ENCODE peak calls at places on chromosomes 13 and 19, in four cellular contexts. O is H1, B is HepG2, X is SK-N-SH. J is an unnamed sample.

GRCh38 chr13:30690282-30691188 is 44.8 kb upstream of the ALOX5AP start:
- DNase-seq in B (no peak), X (no peak), O (no peak), J (peak; percentile 48)

GRCh38 chr19:38383184-38383583 is 4.7 kb downstream of the GGN start:
- DNase-seq in X (no peak), B (no peak), O (no peak), J (no peak)

GRCh38 chr19:38268539-38268938 is 4.2 kb downstream of the SPINT2 start:
- DNase-seq in O (no peak), X (no peak), B (no peak), J (no peak)

GRCh38 chr13:30978981-30979956 is 46.8 kb downstream of the TEX26 start:
- DNase-seq in O (peak; percentile 92), B (peak; percentile 16), X (peak; percentile 29), J (no peak)

GRCh38 chr19:7418575-7418974 is 69.8 kb downstream of the ARHGEF18 start:
- DNase-seq in X (no peak), O (no peak), B (no peak), J (no peak)

GRCh38 chr13:26973946-26974345 is 197.7 kb downstream of the USP12 start:
- DNase-seq in B (no peak), X (no peak), O (no peak), J (no peak)

GRCh38 chr19:47750752-47751151 is 5.4 kb downstream of the NOP53 start:
- DNase-seq in B (no peak), O (no peak), X (no peak), J (no peak)

GRCh38 chr13:41995946-41996345 is 35.0 kb upstream of the VWA8 start:
- DNase-seq in B (peak; percentile 4), O (no peak), X (no peak), J (no peak)

GRCh38 chr19:8148410-8149231 is 771 bp downstream of the FBN3 start:
- DNase-seq in O (peak; percentile 87), X (peak; percentile 62), B (no peak), J (peak; percentile 54)

GRCh38 chr13:62320129-62320724 is 904.6 kb upstream of the PCDH20 start:
- DNase-seq in B (peak; percentile 22), O (no peak), X (peak; percentile 38), J (peak; percentile 61)

GRCh38 chr19:14409157-14410053 is 9.7 kb downstream of the DDX39A start:
- DNase-seq in B (no peak), X (no peak), O (no peak), J (no peak)

GRCh38 chr13:43783820-43784219 is 3.0 kb downstream of the ENOX1 start:
- DNase-seq in O (no peak), B (no peak), X (peak; percentile 56), J (no peak)

GRCh38 chr19:14550201-14550754 is 20.9 kb downstream of the TECR start:
- DNase-seq in O (no peak), X (no peak), B (no peak), J (peak; percentile 96)

GRCh38 chr13:100131863-100132574 is 43.1 kb downstream of the PCCA start:
- DNase-seq in O (no peak), X (peak; percentile 23), B (peak; percentile 32), J (no peak)

GRCh38 chr13:21443171-21443570 is 15.9 kb downstream of the ZDHHC20 start:
- DNase-seq in B (no peak), O (no peak), X (no peak), J (no peak)

GRCh38 chr13:114023716-114024602 is 50.1 kb upstream of the C13orf46 start:
- DNase-seq in O (no peak), B (no peak), X (no peak), J (no peak)

GRCh38 chr13:59746291-59746962 is 417.3 kb downstream of the DIAPH3 start:
- DNase-seq in X (no peak), B (no peak), O (no peak), J (no peak)

GRCh38 chr13:82772802-82773201 is 1109.5 kb downstream of the SLITRK1 start:
- DNase-seq in O (no peak), B (no peak), X (no peak), J (no peak)

GRCh38 chr13:33072282-33072681 is 56.1 kb downstream of the KL start:
- DNase-seq in X (no peak), O (no peak), B (no peak), J (no peak)

GRCh38 chr19:50835785-50836542 is 2.6 kb upstream of the KLK15 start:
- DNase-seq in O (peak; percentile 95), X (peak; percentile 96), B (peak; percentile 38), J (peak; percentile 84)

GRCh38 chr19:48859711-48860572 is 8.5 kb downstream of the PLEKHA4 start:
- DNase-seq in X (peak; percentile 55), B (no peak), O (peak; percentile 63), J (peak; percentile 97)

GRCh38 chr13:113319371-113319770 is 22.3 kb downstream of the LAMP1 start:
- DNase-seq in X (no peak), O (no peak), B (no peak), J (no peak)

GRCh38 chr13:81821259-81821658 is 1480.3 kb upstream of the SPRY2 start:
- DNase-seq in O (no peak), B (no peak), X (no peak), J (no peak)

GRCh38 chr13:76903544-76904162 is 17.4 kb upstream of the KCTD12 start:
- DNase-seq in B (peak; percentile 49), X (peak; percentile 73), O (peak; percentile 75), J (peak; percentile 19)

GRCh38 chr13:66210677-66211076 is 1019.5 kb downstream of the PCDH9 start:
- DNase-seq in B (no peak), O (no peak), X (no peak), J (no peak)

GRCh38 chr13:92842145-92842544 is 384.5 kb upstream of the GPC6 start:
- DNase-seq in O (no peak), B (no peak), X (no peak), J (no peak)

GRCh38 chr13:74206061-74206561 is 71.9 kb upstream of the KLF12 start:
- DNase-seq in O (no peak), B (no peak), X (no peak), J (peak; percentile 2)

GRCh38 chr19:31271569-31271911 is 77.7 kb downstream of the TSHZ3 start:
- DNase-seq in O (no peak), X (no peak), B (no peak), J (no peak)

GRCh38 chr19:13956365-13956744 is 4.0 kb downstream of the DCAF15 start:
- DNase-seq in X (no peak), O (no peak), B (no peak), J (no peak)

GRCh38 chr13:44306401-44307192 is 67.0 kb upstream of the SERP2 start:
- DNase-seq in B (no peak), X (no peak), O (peak; percentile 57), J (no peak)

GRCh38 chr13:23579886-23580706 is 9.9 kb downstream of the TNFRSF19 start:
- DNase-seq in B (no peak), X (no peak), O (peak; percentile 63), J (no peak)

GRCh38 chr19:6682607-6683128 is 12.7 kb upstream of the TNFSF14 start:
- DNase-seq in X (no peak), B (no peak), O (no peak), J (no peak)

GRCh38 chr19:49861127-49861526 is 6.2 kb downstream of the PNKP start:
- DNase-seq in X (no peak), B (no peak), O (peak; percentile 63), J (peak; percentile 47)

GRCh38 chr13:20824762-20825161 is 51.0 kb upstream of the EEF1AKMT1 start:
- DNase-seq in O (no peak), B (no peak), X (no peak), J (no peak)

GRCh38 chr19:55080121-55080914 is 4.6 kb downstream of the EPS8L1 start:
- DNase-seq in X (peak; percentile 96), O (peak; percentile 94), B (peak; percentile 35), J (no peak)

GRCh38 chr19:10780368-10780767 is 55.6 kb downstream of the TMED1 start:
- DNase-seq in B (no peak), X (no peak), O (no peak), J (no peak)
- TF ChIP-seq JUND in B (no peak), X (no peak), O (no peak), J (no peak)

GRCh38 chr19:40421468-40421778 is 4.4 kb downstream of the SERTAD1 start:
- DNase-seq in B (no peak), O (no peak), X (no peak), J (no peak)
- TF ChIP-seq JUND in B (no peak), O (no peak), X (no peak), J (no peak)

GRCh38 chr19:4234862-4235201 is 5.5 kb downstream of the EBI3 start:
- DNase-seq in B (no peak), X (no peak), O (no peak), J (no peak)

GRCh38 chr19:4229179-4229931 is at the start of gene EBI3:
- DNase-seq in B (no peak), X (no peak), O (no peak), J (no peak)

GRCh38 chr19:4232614-4233281 is 3.4 kb downstream of the EBI3 start:
- DNase-seq in O (peak; percentile 55), X (peak; percentile 67), B (no peak), J (no peak)

GRCh38 chr19:4234142-4234861 is 5.0 kb downstream of the EBI3 start:
- DNase-seq in X (no peak), B (peak; percentile 62), O (no peak), J (no peak)

GRCh38 chr19:4233282-4233853 is 4.0 kb downstream of the EBI3 start:
- DNase-seq in X (peak; percentile 84), B (peak; percentile 45), O (peak; percentile 98), J (peak; percentile 44)
- TF ChIP-seq JUND in X (no peak), B (no peak), O (no peak), J (no peak)

DNA sequence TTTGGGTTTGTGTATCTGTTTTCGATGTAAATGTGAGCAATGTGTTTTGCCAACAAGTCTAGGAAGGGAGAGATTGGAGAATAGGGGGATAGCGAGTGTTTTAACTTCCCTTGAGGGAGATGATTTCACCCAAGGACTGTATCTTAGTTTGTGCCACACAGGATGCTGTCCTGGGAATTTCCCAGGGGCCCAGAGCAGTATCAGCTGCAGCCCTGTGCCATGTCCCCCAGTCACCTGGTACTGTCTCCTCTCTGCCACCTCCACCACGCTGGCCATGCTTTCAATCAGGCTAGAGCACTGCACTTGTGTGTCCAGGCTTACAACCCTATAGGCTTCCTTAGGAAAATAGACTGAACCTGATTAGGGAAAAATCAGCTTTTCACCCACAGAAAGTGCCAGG is 40.1 kb upstream of the CLDN10 start:
- DNase-seq in B (no peak), O (no peak), X (no peak), J (no peak)
- TF ChIP-seq JUND in B (no peak), O (no peak), X (no peak), J (no peak)

DNA sequence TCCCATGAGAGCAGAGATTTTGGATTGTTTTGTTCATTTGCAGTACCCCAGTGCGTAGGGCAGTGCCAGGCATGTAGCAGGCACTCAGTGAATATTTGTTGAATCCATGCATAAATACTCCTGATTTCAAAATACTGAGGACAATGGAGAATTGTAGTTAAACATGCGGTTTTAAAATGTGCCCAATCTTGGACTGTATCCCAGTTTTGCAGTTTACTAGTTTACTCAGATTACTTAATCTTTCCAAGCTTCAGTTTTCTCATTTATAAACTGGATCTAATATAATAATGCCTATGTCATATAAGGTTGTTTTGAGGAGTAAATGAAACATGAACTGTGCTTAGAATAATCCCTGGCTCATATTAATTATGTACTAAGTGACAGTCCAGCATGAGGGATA is 39.0 kb downstream of the RCBTB2 start:
- DNase-seq in X (no peak), B (no peak), O (no peak), J (no peak)
- TF ChIP-seq JUND in X (no peak), B (no peak), O (no peak), J (no peak)

GRCh38 chr13:46728777-46729176 is 68.2 kb downstream of the ESD start:
- DNase-seq in B (peak; percentile 21), O (no peak), X (no peak), J (peak; percentile 20)
- TF ChIP-seq JUND in B (no peak), O (no peak), X (no peak), J (no peak)